ENCODE peak calls at places on chromosome 22, in seven cellular contexts. M, C, Z, R, A, B and V are unnamed samples.

GRCh38 chr22:38943882-38944281 is 13.5 kb upstream of the APOBEC3A start:
- DNase-seq in M (no peak), R (no peak), A (no peak), B (no peak), Z (no peak), C (no peak), V (no peak)

GRCh38 chr22:32752868-32753520 is 48.5 kb upstream of the TIMP3 start:
- DNase-seq in A (no peak), B (no peak), Z (no peak), M (no peak), C (no peak), R (no peak), V (no peak)

GRCh38 chr22:17368727-17369552 is at the start of gene CECR2:
- DNase-seq in Z (no peak), A (no peak), B (peak; percentile 27), C (no peak), R (peak; percentile 7), M (peak; percentile 96), V (peak; percentile 52)

GRCh38 chr22:37564111-37564711 is 3.9 kb downstream of the CDC42EP1 start:
- DNase-seq in Z (no peak), A (no peak), C (no peak), B (peak; percentile 56), M (no peak), R (no peak), V (no peak)

GRCh38 chr22:22938672-22939536 is 51.3 kb downstream of the IGLL5 start:
- DNase-seq in Z (no peak), A (no peak), C (no peak), M (no peak), B (no peak), R (no peak), V (no peak)

GRCh38 chr22:39207141-39208012 is 37.4 kb downstream of the PDGFB start:
- DNase-seq in R (no peak), Z (no peak), C (no peak), B (no peak), M (no peak), A (no peak), V (peak; percentile 90)

GRCh38 chr22:30283342-30283741 is 6.0 kb downstream of the CASTOR1 start:
- DNase-seq in B (no peak), C (no peak), R (no peak), Z (no peak), A (no peak), M (no peak), V (no peak)

GRCh38 chr22:37370306-37370979 is 56.8 kb downstream of the ELFN2 start:
- DNase-seq in C (no peak), M (no peak), Z (no peak), B (no peak), A (no peak), R (no peak), V (peak; percentile 43)

GRCh38 chr22:40215266-40215665 is 37.5 kb downstream of the TNRC6B start:
- DNase-seq in R (no peak), M (no peak), A (no peak), C (no peak), B (peak; percentile 66), Z (no peak), V (no peak)

GRCh38 chr22:39625554-39626537 is 55.3 kb downstream of the CACNA1I start:
- DNase-seq in B (no peak), R (no peak), M (peak; percentile 86), A (no peak), C (no peak), Z (no peak), V (no peak)

GRCh38 chr22:44702479-44703219 is 645 bp downstream of the PRR5 start:
- DNase-seq in A (no peak), C (no peak), M (peak; percentile 90), B (no peak), Z (no peak), R (peak; percentile 31), V (peak; percentile 55)